ENCODE peak calls at places on chromosomes 5 and 9, in nine cellular contexts. B, R, J, S, A, L, H, V and C are unnamed samples.

GRCh38 chr5:111345731-111346130 is 121.5 kb downstream of the CAMK4 start:
- DNase-seq in B (no peak), R (no peak), J (no peak), S (no peak), A (peak; percentile 12), L (no peak), H (no peak), V (no peak), C (no peak)

GRCh38 chr5:172433513-172433912 is 20.8 kb downstream of the SH3PXD2B start:
- DNase-seq in B (no peak), R (no peak), J (no peak), S (no peak), A (no peak), L (no peak), H (no peak), V (no peak), C (no peak)

GRCh38 chr5:147565524-147565923 is 55.7 kb upstream of the DPYSL3 start:
- DNase-seq in B (peak; percentile 83), R (no peak), J (no peak), S (no peak), A (peak; percentile 81), L (no peak), H (no peak), V (no peak), C (peak; percentile 18)

GRCh38 chr5:133108481-133108921 is 56.7 kb downstream of the HSPA4 start:
- DNase-seq in B (no peak), R (no peak), J (no peak), S (no peak), A (no peak), L (no peak), H (no peak), V (no peak), C (no peak)

GRCh38 chr5:87385794-87386193 is 26.9 kb downstream of the CCNH start:
- DNase-seq in B (no peak), R (no peak), J (no peak), S (no peak), A (no peak), L (no peak), H (no peak), V (no peak), C (no peak)

GRCh38 chr9:93112116-93112863 is 16.3 kb downstream of the CARD19 start:
- DNase-seq in B (no peak), R (peak; percentile 18), J (no peak), S (no peak), A (no peak), L (no peak), H (peak; percentile 54), V (no peak), C (no peak)

GRCh38 chr9:135156525-135157510 is 69.3 kb downstream of the OLFM1 start:
- DNase-seq in B (no peak), R (no peak), J (no peak), S (peak; percentile 19), A (peak; percentile 7), L (no peak), H (peak; percentile 59), V (no peak), C (peak; percentile 88)

GRCh38 chr5:33852837-33853236 is 39.0 kb downstream of the ADAMTS12 start:
- DNase-seq in B (no peak), R (no peak), J (no peak), S (no peak), A (no peak), L (no peak), H (no peak), V (no peak), C (no peak)

GRCh38 chr5:14512574-14512973 is 69.0 kb upstream of the OTULINL start:
- DNase-seq in B (no peak), R (no peak), J (no peak), S (no peak), A (no peak), L (no peak), H (no peak), V (no peak), C (no peak)

GRCh38 chr5:914612-915011 is 21.9 kb downstream of the TRIP13 start:
- DNase-seq in B (no peak), R (no peak), J (no peak), S (no peak), A (no peak), L (no peak), H (no peak), V (no peak), C (no peak)

GRCh38 chr5:82513739-82514138 is 235.6 kb upstream of the RPS23 start:
- DNase-seq in B (no peak), R (no peak), J (peak; percentile 11), S (no peak), A (no peak), L (no peak), H (no peak), V (no peak), C (no peak)

GRCh38 chr5:93585753-93586385 is 2.8 kb downstream of the NR2F1 start:
- DNase-seq in B (no peak), R (no peak), J (peak; percentile 62), S (no peak), A (peak; percentile 45), L (no peak), H (no peak), V (no peak), C (no peak)

GRCh38 chr5:58276431-58276830 is 183.5 kb downstream of the PLK2 start:
- DNase-seq in B (no peak), R (no peak), J (no peak), S (no peak), A (no peak), L (no peak), H (no peak), V (no peak), C (no peak)

GRCh38 chr5:95784514-95785302 is 37.8 kb downstream of the GLRX start:
- DNase-seq in B (no peak), R (no peak), J (no peak), S (no peak), A (peak; percentile 46), L (no peak), H (no peak), V (no peak), C (no peak)

GRCh38 chr9:123867971-123868370 is 62.0 kb downstream of the DENND1A start:
- DNase-seq in B (no peak), R (no peak), J (no peak), S (no peak), A (peak; percentile 6), L (no peak), H (no peak), V (no peak), C (no peak)

DNA sequence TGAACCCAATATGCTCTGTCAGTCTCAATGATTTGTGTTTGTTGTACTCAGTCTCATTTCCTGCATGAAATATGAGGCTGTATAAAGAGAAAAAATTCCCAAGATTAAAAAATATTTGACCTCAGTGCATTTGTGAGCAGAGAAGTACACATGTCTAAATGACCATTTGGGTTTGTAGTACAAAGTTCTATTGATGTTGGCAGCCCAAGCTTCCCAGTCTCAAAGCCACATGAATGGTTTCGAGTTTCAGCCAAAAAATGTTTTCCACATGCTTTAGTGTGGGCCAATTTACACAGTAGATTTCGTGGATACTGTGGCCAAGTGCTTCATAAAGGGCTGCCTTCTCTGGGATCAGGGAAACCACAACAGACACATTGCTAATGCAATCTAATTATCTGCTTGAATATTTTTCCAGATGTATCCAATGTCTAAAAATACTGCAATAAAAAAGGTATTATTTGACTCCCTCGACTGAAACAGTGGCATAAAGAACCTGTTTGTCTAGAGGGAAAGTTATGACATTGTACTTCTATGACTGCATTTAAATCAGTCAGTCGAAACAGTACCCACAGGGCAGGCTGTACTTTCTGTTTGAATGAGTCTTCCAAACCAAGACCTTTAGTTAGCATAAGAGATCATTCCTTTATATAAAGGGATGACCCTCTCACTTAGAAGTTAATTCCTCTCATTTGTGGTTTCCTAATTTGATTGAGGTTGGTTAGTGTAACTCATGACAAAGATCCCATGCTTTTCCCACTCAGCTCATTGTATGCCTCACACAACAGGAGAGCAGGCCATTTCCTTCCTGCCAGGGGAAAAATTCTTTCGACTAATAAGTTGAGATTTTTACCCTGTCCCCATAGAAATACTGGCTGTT is 500.4 kb downstream of the SPATA31D1 start:
- DNase-seq in B (peak; percentile 59), R (no peak), J (peak; percentile 22), S (no peak), A (peak; percentile 88), L (no peak), H (no peak), V (no peak), C (peak; percentile 41)
- H3K27ac ChIP-seq in B (peak overlapping the region; percentile 36), R (peak overlapping the region; percentile 62), J (peak overlapping the region; percentile 85), S (no peak overlapping the region), A (no peak overlapping the region), L (no peak overlapping the region), H (peak overlapping the region; percentile 22), V (no peak overlapping the region), C (peak overlapping the region; percentile 18)

DNA sequence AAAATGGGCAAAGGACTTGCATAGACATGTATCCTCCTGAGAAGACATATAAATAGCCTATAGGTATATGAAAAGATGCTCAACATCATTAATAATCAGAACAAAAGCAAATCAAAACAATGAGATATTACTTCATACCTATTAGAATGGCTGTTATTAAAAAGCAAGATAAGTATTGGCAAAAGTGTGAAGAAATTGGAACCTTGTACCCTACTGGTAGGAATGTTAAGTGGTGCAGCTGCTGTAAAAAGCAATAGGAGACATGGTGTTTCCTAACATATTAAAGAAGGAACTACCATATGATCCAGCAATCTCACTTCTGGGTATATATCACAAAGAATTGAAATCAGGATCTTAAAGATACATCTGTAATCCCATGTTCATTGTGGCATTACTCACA is 69.8 kb upstream of the PRR16 start:
- DNase-seq in B (no peak), R (no peak), J (no peak), S (no peak), A (no peak), L (no peak), H (no peak), V (no peak), C (no peak)
- TF ChIP-seq CTCF in B (peak; percentile 39), R (no peak), J (peak; percentile 40), S (peak; percentile 30), A (no peak), L (no peak), H (no peak), V (no peak), C (no peak)

GRCh38 chr9:9792144-9792857 is 820.5 kb downstream of the PTPRD start:
- DNase-seq in B (no peak), R (no peak), J (no peak), S (no peak), A (no peak), L (no peak), H (no peak), V (no peak), C (no peak)

GRCh38 chr9:9790216-9790872 is 822.5 kb downstream of the PTPRD start:
- DNase-seq in B (no peak), R (no peak), J (peak; percentile 43), S (no peak), A (no peak), L (peak; percentile 27), H (no peak), V (peak; percentile 13), C (peak; percentile 57)

GRCh38 chr9:9791621-9792020 is 821.2 kb downstream of the PTPRD start:
- DNase-seq in B (no peak), R (no peak), J (no peak), S (no peak), A (no peak), L (no peak), H (no peak), V (no peak), C (peak; percentile 18)
- H3K4me1 ChIP-seq in B (no peaks in the 10 kb centered on the region), R (no peaks in the 10 kb centered on the region), J (no peaks in the 10 kb centered on the region), S (no peaks in the 10 kb centered on the region), A (no peaks in the 10 kb centered on the region), L (no peaks in the 10 kb centered on the region), H (no peaks in the 10 kb centered on the region), V (no peaks in the 10 kb centered on the region), C (no peaks in the 10 kb centered on the region)

DNA sequence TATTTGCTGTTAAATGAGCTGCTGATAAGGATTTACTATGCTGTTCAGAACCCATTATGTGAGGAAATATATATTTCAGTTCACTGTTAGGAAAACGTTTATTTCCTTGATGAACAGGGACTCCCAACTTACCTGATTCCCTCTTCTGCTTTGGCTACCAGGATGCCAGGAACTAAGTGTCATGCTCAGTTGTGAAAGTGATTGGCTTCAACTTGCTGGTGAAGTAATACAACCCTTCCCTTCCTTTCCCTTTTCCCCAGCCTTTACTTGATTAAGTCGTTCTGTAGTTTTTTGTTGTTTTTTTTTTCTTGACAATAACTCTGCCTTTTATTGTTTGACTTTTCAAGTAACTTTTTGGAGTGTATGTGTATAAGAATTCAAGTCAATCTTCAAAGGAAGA is 309.3 kb downstream of the DOCK8 start:
- DNase-seq in B (no peak), R (no peak), J (no peak), S (no peak), A (no peak), L (no peak), H (no peak), V (no peak), C (no peak)
- H3K27ac ChIP-seq in B (no peak overlapping the region), R (peak overlapping the region; percentile 85), J (no peak overlapping the region), S (no peak overlapping the region), A (no peak overlapping the region), L (peak overlapping the region; percentile 9), H (no peak overlapping the region), V (no peak overlapping the region), C (no peak overlapping the region)